ENCODE peak calls at places on chromosomes 2 and 18, in five cellular contexts. P, C, X, F and N are unnamed samples.

GRCh38 chr18:316391-316790 is 48.5 kb upstream of the THOC1 start:
- DNase-seq in P (peak), C (no peak), X (no peak), F (no peak), N (no peak)

GRCh38 chr18:39799010-39799409 is 2156.0 kb upstream of the PIK3C3 start:
- DNase-seq in P (no peak), C (peak), X (no peak), F (no peak), N (no peak)

GRCh38 chr18:48230459-48231113 is 178.6 kb downstream of the ZBTB7C start:
- DNase-seq in P (peak), C (peak), X (no peak), F (no peak), N (no peak)

GRCh38 chr2:119288576-119288975 is 64.9 kb downstream of the STEAP3 start:
- DNase-seq in P (no peak), C (no peak), X (no peak), F (no peak), N (no peak)

GRCh38 chr2:10019174-10019971 is 24.0 kb upstream of the KLF11 start:
- DNase-seq in P (peak), C (no peak), X (no peak), F (no peak), N (no peak)

GRCh38 chr2:177852389-177852788 is 220.2 kb downstream of the PDE11A start:
- DNase-seq in P (no peak), C (no peak), X (no peak), F (no peak), N (no peak)

GRCh38 chr2:100422320-100422719 is 4.9 kb upstream of the CHST10 start:
- DNase-seq in P (peak), C (no peak), X (no peak), F (no peak), N (no peak)

GRCh38 chr2:20015482-20016083 is 3.1 kb upstream of the MATN3 start:
- DNase-seq in P (peak), C (no peak), X (no peak), F (no peak), N (no peak)

GRCh38 chr2:113876503-113877387 is 13.1 kb upstream of the ACTR3 start:
- DNase-seq in P (no peak), C (peak), X (peak), F (no peak), N (no peak)

GRCh38 chr2:230184727-230185578 is 34.8 kb downstream of the SP110 start:
- DNase-seq in P (peak), C (no peak), X (no peak), F (no peak), N (peak)

GRCh38 chr2:60094450-60094929 is 459.0 kb downstream of the BCL11A start:
- DNase-seq in P (no peak), C (peak), X (no peak), F (no peak), N (no peak)

GRCh38 chr2:11744631-11745394 is 1.6 kb upstream of the LPIN1 start:
- DNase-seq in P (peak), C (no peak), X (no peak), F (peak), N (no peak)

GRCh38 chr2:11743531-11743815 is 3.0 kb upstream of the LPIN1 start:
- DNase-seq in P (no peak), C (no peak), X (no peak), F (no peak), N (no peak)

GRCh38 chr2:11742317-11742701 is 4.1 kb upstream of the LPIN1 start:
- DNase-seq in P (peak), C (no peak), X (no peak), F (no peak), N (no peak)

GRCh38 chr2:11742702-11743530 is 3.5 kb upstream of the LPIN1 start:
- DNase-seq in P (no peak), C (no peak), X (no peak), F (no peak), N (no peak)

DNA sequence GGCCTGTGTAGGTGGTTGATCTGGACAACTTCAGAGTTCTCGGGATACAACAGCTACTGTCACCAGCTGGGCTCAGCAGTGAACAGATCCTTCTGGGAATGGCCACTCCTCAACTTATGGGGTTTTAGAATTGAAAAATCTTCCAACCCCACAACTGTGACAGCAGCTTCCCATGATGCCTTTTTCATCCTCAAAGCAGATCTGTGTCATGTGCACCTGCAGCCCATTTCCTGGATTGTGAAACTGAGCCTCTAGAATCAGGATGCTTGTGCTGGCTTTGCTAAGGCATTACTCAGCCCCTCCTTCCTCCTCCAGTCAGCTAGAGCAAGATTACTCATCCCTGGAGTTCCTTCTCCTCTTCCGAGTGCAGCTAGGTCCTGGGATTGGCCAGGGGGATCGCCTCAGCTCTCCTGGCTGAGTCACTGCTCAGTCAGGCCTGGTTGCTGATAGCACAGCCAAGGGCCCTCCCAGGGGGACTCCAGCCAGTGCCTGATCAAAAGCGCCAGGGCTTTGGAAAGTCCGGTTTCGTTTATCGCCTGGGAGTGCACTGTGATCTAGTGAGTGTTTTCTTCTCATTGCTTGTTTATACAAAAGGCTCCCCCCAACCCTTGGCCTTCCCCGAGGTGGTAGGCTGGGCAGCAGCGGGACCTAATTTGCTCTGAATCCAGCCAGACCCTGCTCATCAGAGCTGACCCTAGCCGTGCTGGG is 2.4 kb upstream of the LPIN1 start:
- DNase-seq in P (peak), C (peak), X (peak), F (peak), N (peak)
- H3K4me3 ChIP-seq in P (peak), C (no peak), X (peak), F (no peak), N (peak)

DNA sequence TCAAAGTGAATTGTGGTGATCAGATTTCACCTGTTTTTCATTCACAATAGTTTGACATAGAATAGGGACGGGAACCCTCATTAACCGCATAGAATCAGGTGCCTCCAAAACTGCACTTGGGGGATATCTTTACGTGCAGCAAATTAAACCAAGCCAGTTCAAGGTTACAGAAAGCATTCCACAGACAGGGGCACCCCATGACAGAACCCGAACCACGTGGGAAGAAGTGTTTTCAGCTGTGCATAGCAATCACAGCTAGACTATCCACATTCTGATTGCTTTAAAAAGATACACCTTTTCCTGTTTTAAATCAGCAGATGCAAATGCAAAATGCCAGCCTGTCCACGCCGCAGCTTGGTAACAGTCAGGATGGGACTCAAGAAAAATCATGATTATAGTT is 205.8 kb downstream of the ANAPC1 start:
- DNase-seq in P (no peak), C (no peak), X (no peak), F (no peak), N (no peak)
- H3K4me3 ChIP-seq in P (no peak), C (no peak), X (no peak), F (no peak), N (no peak)

GRCh38 chr2:240917684-240918257 is 11.6 kb downstream of the CROCC2 start:
- DNase-seq in P (no peak), C (peak), X (no peak), F (peak), N (no peak)

GRCh38 chr2:240915526-240916335 is 9.6 kb downstream of the CROCC2 start:
- DNase-seq in P (no peak), C (no peak), X (no peak), F (no peak), N (no peak)

GRCh38 chr2:240917009-240917683 is 11.0 kb downstream of the CROCC2 start:
- DNase-seq in P (no peak), C (peak), X (no peak), F (no peak), N (no peak)

GRCh38 chr2:240914645-240915525 is 8.7 kb downstream of the CROCC2 start:
- DNase-seq in P (no peak), C (no peak), X (no peak), F (no peak), N (no peak)

DNA sequence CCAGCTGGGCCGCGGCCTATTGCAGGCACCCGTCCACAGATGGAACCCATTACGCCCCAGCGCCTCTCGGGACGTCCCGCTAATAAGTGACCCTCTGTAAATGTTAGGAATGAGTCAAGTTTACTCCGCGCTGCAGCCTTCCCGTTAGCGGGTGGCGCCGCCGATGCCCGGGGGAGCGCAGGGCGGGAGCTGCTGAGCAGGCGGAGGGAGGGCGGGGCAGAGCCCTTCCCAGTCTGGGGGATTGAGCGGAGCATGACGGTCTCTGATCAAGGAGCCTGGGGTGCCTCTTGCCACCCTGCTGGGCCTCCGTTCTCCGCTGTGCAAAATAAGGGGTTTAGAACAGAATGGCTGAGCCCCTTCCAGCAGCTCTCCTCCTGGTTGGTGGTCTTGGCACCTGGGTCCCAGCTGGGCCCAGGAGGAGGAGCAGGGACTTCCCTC is 10.5 kb downstream of the CROCC2 start:
- DNase-seq in P (peak), C (no peak), X (no peak), F (peak), N (no peak)
- H3K4me3 ChIP-seq in P (no peak), C (no peak), X (no peak), F (no peak), N (no peak)

GRCh38 chr2:238784671-238785527 is 63.0 kb upstream of the TWIST2 start:
- DNase-seq in P (peak), C (peak), X (peak), F (peak), N (no peak)

GRCh38 chr2:238786792-238787490 is 60.9 kb upstream of the TWIST2 start:
- DNase-seq in P (no peak), C (no peak), X (no peak), F (no peak), N (no peak)

GRCh38 chr2:238785528-238785860 is 62.4 kb upstream of the TWIST2 start:
- DNase-seq in P (no peak), C (no peak), X (no peak), F (no peak), N (no peak)

GRCh38 chr2:238787507-238787906 is 60.4 kb upstream of the TWIST2 start:
- DNase-seq in P (no peak), C (no peak), X (no peak), F (no peak), N (no peak)

GRCh38 chr2:238786379-238786778 is 61.5 kb upstream of the TWIST2 start:
- DNase-seq in P (no peak), C (no peak), X (no peak), F (no peak), N (no peak)
- H3K4me3 ChIP-seq in P (no peak), C (no peak), X (no peak), F (no peak), N (no peak)

GRCh38 chr2:110771549-110772382 is 39.4 kb downstream of the ACOXL start:
- DNase-seq in P (no peak), C (no peak), X (no peak), F (no peak), N (peak)

GRCh38 chr2:110770308-110770695 is 37.9 kb downstream of the ACOXL start:
- DNase-seq in P (no peak), C (no peak), X (no peak), F (no peak), N (no peak)

GRCh38 chr2:110764931-110765330 is 32.6 kb downstream of the ACOXL start:
- DNase-seq in P (no peak), C (no peak), X (no peak), F (no peak), N (no peak)

GRCh38 chr2:110770696-110771425 is 38.5 kb downstream of the ACOXL start:
- DNase-seq in P (peak), C (no peak), X (no peak), F (no peak), N (peak)

GRCh38 chr2:110768591-110768990 is 36.2 kb downstream of the ACOXL start:
- DNase-seq in P (no peak), C (no peak), X (no peak), F (no peak), N (peak)
- H3K4me3 ChIP-seq in P (no peak), C (no peak), X (no peak), F (no peak), N (peak)